ENCODE peak calls at places on chromosomes 13 and 19, in eight cellular contexts. B is cardiac fibroblast; H is left ventricle myocardium inferior; M is tibial artery; F is fibroblast of lung; Z is CD4-positive, CD25-positive, alpha-beta regulatory T cell; S is heart right ventricle; N is AG10803. I is an unnamed sample.

GRCh38 chr13:108077284-108077683 is 138.1 kb downstream of the LIG4 start:
- DNase-seq in B (no peak), H (no peak), M (no peak), F (no peak), Z (no peak), S (no peak), N (no peak), I (no peak)

GRCh38 chr13:25085125-25085742 is 10.7 kb upstream of the PABPC3 start:
- DNase-seq in B (peak), H (no peak), M (no peak), F (peak), Z (peak), S (no peak), N (peak), I (no peak)

GRCh38 chr19:4140237-4140711 is 13.2 kb upstream of the CREB3L3 start:
- DNase-seq in B (peak), H (no peak), M (no peak), F (peak), Z (peak), S (no peak), N (peak), I (no peak)

GRCh38 chr13:99376132-99376531 is 68.9 kb upstream of the GPR183 start:
- DNase-seq in B (no peak), H (no peak), M (no peak), F (no peak), Z (no peak), S (no peak), N (no peak), I (no peak)

GRCh38 chr13:41547253-41548000 is 90.1 kb downstream of the RGCC start:
- DNase-seq in B (peak), H (peak), M (peak), F (peak), Z (no peak), S (peak), N (peak), I (no peak)

GRCh38 chr13:113832204-113832603 is 31.7 kb downstream of the GAS6 start:
- DNase-seq in B (no peak), H (no peak), M (no peak), F (no peak), Z (no peak), S (no peak), N (no peak), I (peak)

GRCh38 chr19:6056801-6057650 is 53.3 kb downstream of the RFX2 start:
- DNase-seq in B (peak), H (peak), M (peak), F (peak), Z (no peak), S (peak), N (peak), I (peak)

GRCh38 chr19:18832331-18833140 is 777 bp downstream of the UPF1 start:
- DNase-seq in B (peak), H (no peak), M (no peak), F (no peak), Z (peak), S (no peak), N (peak), I (peak)

GRCh38 chr19:13029893-13030292 is 34.6 kb downstream of the NFIX start:
- DNase-seq in B (no peak), H (no peak), M (peak), F (no peak), Z (peak), S (no peak), N (no peak), I (peak)

GRCh38 chr19:7888145-7888825 is at the start of gene LRRC8E:
- DNase-seq in B (peak), H (no peak), M (no peak), F (peak), Z (no peak), S (no peak), N (peak), I (no peak)

GRCh38 chr13:31731923-31732322 is 7.4 kb upstream of the RXFP2 start:
- DNase-seq in B (peak), H (no peak), M (no peak), F (peak), Z (no peak), S (no peak), N (no peak), I (no peak)

GRCh38 chr19:10408511-10409291 is 5.4 kb upstream of the CDC37 start:
- DNase-seq in B (no peak), H (no peak), M (no peak), F (no peak), Z (peak), S (no peak), N (no peak), I (peak)

GRCh38 chr19:33580026-33580644 is 41.6 kb upstream of the CHST8 start:
- DNase-seq in B (no peak), H (no peak), M (no peak), F (no peak), Z (no peak), S (no peak), N (no peak), I (no peak)

GRCh38 chr19:2242811-2243210 is 6.2 kb downstream of the SF3A2 start:
- DNase-seq in B (no peak), H (no peak), M (no peak), F (no peak), Z (no peak), S (no peak), N (no peak), I (no peak)

GRCh38 chr19:2242092-2242537 is 5.5 kb downstream of the SF3A2 start:
- DNase-seq in B (no peak), H (no peak), M (no peak), F (no peak), Z (no peak), S (no peak), N (no peak), I (no peak)

GRCh38 chr19:2239173-2239572 is 2.5 kb downstream of the SF3A2 start:
- DNase-seq in B (no peak), H (no peak), M (no peak), F (no peak), Z (no peak), S (no peak), N (no peak), I (no peak)

GRCh38 chr19:2239771-2240770 is 3.4 kb downstream of the SF3A2 start:
- DNase-seq in B (peak), H (no peak), M (no peak), F (peak), Z (peak), S (no peak), N (peak), I (peak)

GRCh38 chr19:2240881-2241760 is 4.5 kb downstream of the SF3A2 start:
- DNase-seq in B (no peak), H (no peak), M (no peak), F (no peak), Z (no peak), S (no peak), N (peak), I (no peak)
- H3K4me3 ChIP-seq in B (no peak), H (peak), M (peak), F (peak), Z (peak), S (no peak), N (peak), I (no peak)

GRCh38 chr13:40480012-40480914 is 186.2 kb downstream of the FOXO1 start:
- DNase-seq in B (no peak), H (no peak), M (no peak), F (peak), Z (peak), S (no peak), N (no peak), I (no peak)

GRCh38 chr13:40480915-40481525 is 185.4 kb downstream of the FOXO1 start:
- DNase-seq in B (no peak), H (no peak), M (no peak), F (no peak), Z (peak), S (no peak), N (no peak), I (no peak)

GRCh38 chr13:40479196-40479845 is 187.1 kb downstream of the FOXO1 start:
- DNase-seq in B (no peak), H (no peak), M (no peak), F (no peak), Z (no peak), S (no peak), N (no peak), I (no peak)

GRCh38 chr13:40477623-40478608 is 188.5 kb downstream of the FOXO1 start:
- DNase-seq in B (peak), H (peak), M (peak), F (peak), Z (no peak), S (peak), N (no peak), I (no peak)

GRCh38 chr13:40478775-40479174 is 187.7 kb downstream of the FOXO1 start:
- DNase-seq in B (no peak), H (no peak), M (no peak), F (no peak), Z (no peak), S (no peak), N (no peak), I (no peak)
- H3K4me3 ChIP-seq in B (no peak), H (no peak), M (no peak), F (no peak), Z (no peak), S (no peak), N (no peak), I (no peak)

DNA sequence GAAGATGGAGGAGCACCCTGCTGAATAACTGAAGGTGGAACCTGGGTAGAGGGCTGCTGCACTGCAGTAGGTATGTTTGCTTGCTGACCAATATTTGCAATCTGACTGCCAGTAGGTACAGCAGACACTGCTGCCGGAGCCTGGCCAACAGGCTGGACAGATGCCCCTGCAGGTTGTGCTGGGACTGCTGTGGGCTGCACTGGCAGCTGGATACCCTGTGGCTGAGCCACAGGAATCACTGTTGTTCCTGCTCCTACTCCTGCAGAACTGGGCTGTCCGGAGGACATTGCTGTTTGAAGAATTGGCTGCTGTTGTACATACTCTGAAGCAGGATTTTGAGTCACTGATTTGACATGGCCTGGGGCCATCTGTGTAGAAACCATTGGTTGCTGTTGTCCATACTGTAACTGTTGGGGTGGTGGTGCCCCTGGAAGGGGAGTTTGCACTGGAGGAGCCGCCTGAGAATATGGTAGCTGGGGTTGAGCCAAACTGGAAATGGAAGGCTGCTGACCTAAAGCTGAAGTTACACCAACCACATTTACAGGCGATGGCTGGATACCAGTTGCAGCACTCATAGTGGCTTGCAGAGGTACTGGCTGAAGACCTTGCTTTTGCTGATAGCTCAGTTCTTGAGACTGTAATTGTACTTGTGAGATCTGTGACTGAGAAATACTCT is 2.2 kb downstream of the TSC22D1 start:
- DNase-seq in B (peak), H (no peak), M (no peak), F (peak), Z (peak), S (no peak), N (peak), I (no peak)
- H3K4me3 ChIP-seq in B (no peak), H (peak), M (peak), F (peak), Z (peak), S (peak), N (peak), I (no peak)

DNA sequence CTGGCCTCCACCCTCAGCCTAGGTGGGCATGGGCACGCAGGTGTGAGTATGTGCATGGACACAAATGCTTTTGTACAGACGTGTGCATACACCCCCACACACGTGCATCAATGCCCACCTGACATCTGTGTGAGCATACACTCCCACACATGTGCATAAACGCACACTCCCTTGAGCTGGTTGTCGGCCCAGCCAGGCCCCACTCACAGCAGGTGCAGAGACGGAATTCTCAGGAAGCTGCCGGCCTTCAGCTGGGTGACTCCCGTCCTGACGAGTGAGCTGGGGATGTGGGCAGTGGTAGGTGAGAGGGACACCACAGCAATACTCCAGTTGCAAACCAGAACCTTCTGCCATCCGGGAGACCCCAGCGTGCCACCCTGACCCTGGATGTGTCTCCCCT is 1.0 kb downstream of the LGI4 start:
- DNase-seq in B (no peak), H (no peak), M (no peak), F (no peak), Z (no peak), S (no peak), N (no peak), I (no peak)
- H3K4me3 ChIP-seq in B (no peak), H (peak), M (peak), F (no peak), Z (no peak), S (peak), N (no peak), I (peak)

I was measured in Peyer's patch.